ENCODE peak calls at places on chromosome 14, in four cellular contexts. G is neuronal stem cell; R is amniotic epithelial cell; K is stimulated activated CD4-positive, alpha-beta T cell treated with anti-CD3 and anti-CD28 coated beads, Interleukin-15, amount 100 ng/mL, for 24 hours. D is an unnamed sample.

GRCh38 chr14:104346608-104347007 is 208.2 kb downstream of the KIF26A start:
- DNase-seq in G (no peak), R (no peak), K (no peak), D (no peak)

GRCh38 chr14:71266994-71267636 is 359.9 kb downstream of the PCNX1 start:
- DNase-seq in G (no peak), R (peak), K (no peak), D (no peak)

GRCh38 chr14:68891851-68892660 is 87.0 kb downstream of the ACTN1 start:
- DNase-seq in G (no peak), R (peak), K (no peak), D (peak)

GRCh38 chr14:23636317-23637211 is at the start of gene DHRS2:
- DNase-seq in G (no peak), R (no peak), K (peak), D (no peak)

GRCh38 chr14:60339571-60339970 is 90.5 kb downstream of the PPM1A start:
- DNase-seq in G (no peak), R (no peak), K (no peak), D (no peak)

GRCh38 chr14:67736771-67737170 is 35.1 kb downstream of the RDH12 start:
- DNase-seq in G (no peak), R (no peak), K (no peak), D (no peak)

GRCh38 chr14:90864741-90865140 is 48.5 kb upstream of the TTC7B start:
- DNase-seq in G (no peak), R (no peak), K (no peak), D (no peak)

GRCh38 chr14:74348735-74349463 is 628 bp downstream of the VRTN start:
- DNase-seq in G (no peak), R (no peak), K (no peak), D (no peak)

GRCh38 chr14:32230695-32231280 is 27.7 kb upstream of the RNU6-8 start:
- DNase-seq in G (no peak), R (peak), K (no peak), D (no peak)

GRCh38 chr14:52473557-52473956 is 78.7 kb downstream of the TXNDC16 start:
- DNase-seq in G (no peak), R (peak), K (no peak), D (no peak)

GRCh38 chr14:93976477-93977057 is at the start of gene ASB2:
- DNase-seq in G (no peak), R (no peak), K (peak), D (no peak)

GRCh38 chr14:75402867-75403413 is 24.9 kb upstream of the JDP2 start:
- DNase-seq in G (no peak), R (no peak), K (no peak), D (no peak)

GRCh38 chr14:81219210-81219820 is 1.4 kb downstream of the GTF2A1 start:
- DNase-seq in G (peak), R (peak), K (peak), D (peak)

D was measured in activated effector memory CD4-positive, alpha-beta T cell treated with anti-CD3 and anti-CD28 coated beads, Interleukin-2, amount 50 U/mL, for 16 hours.